ENCODE peak calls at places on chromosomes 2 and 18, in nine cellular contexts. K is activated CD8-positive, alpha-beta T cell treated with anti-CD3 and anti-CD28 coated beads for 36 hours; J is MV-4-11; V is EL; G is AG08396; I is posterior vena cava; N is NCI-H1105; P is SW480; L is T-cell. H is an unnamed sample.

GRCh38 chr18:48543228-48543627 is 4.4 kb downstream of the CTIF start:
- DNase-seq in J (no peak), G (no peak), N (no peak), I (no peak), L (no peak), V (no peak), K (peak), P (peak), H (no peak)

GRCh38 chr2:230735884-230736283 is 23.2 kb downstream of the CAB39 start:
- DNase-seq in G (no peak), I (no peak), V (no peak), J (no peak), L (no peak), K (no peak), P (no peak), N (no peak), H (no peak)

GRCh38 chr2:67776276-67776675 is 286.5 kb downstream of the C1D start:
- DNase-seq in V (peak), P (no peak), L (no peak), J (no peak), K (no peak), I (no peak), N (no peak), G (no peak), H (no peak)

GRCh38 chr2:125730921-125731320 is 925.0 kb upstream of the GYPC start:
- DNase-seq in K (no peak), N (no peak), I (no peak), J (no peak), L (no peak), P (no peak), G (no peak), V (no peak), H (no peak)

GRCh38 chr18:69943021-69943420 is 4.7 kb downstream of the CD226 start:
- DNase-seq in L (no peak), P (no peak), N (no peak), K (peak), G (no peak), V (no peak), J (no peak), I (no peak), H (no peak)

GRCh38 chr2:209661286-209661685 is 110.3 kb upstream of the UNC80 start:
- DNase-seq in J (no peak), K (no peak), I (no peak), G (no peak), P (no peak), V (no peak), L (no peak), N (peak), H (peak)

GRCh38 chr2:44450806-44451205 is 89.1 kb downstream of the CAMKMT start:
- DNase-seq in N (no peak), V (peak), L (no peak), G (no peak), I (no peak), J (no peak), P (no peak), K (no peak), H (no peak)

GRCh38 chr2:229489016-229489415 is 217.9 kb upstream of the PID1 start:
- DNase-seq in V (peak), J (peak), K (no peak), P (peak), G (no peak), I (peak), L (no peak), N (no peak), H (peak)

GRCh38 chr18:26457195-26457594 is 91.2 kb downstream of the KCTD1 start:
- DNase-seq in J (no peak), G (no peak), K (no peak), I (no peak), N (no peak), V (no peak), L (no peak), P (no peak), H (no peak)

GRCh38 chr2:143429932-143430331 is 300.7 kb downstream of the ARHGAP15 start:
- DNase-seq in V (peak), J (no peak), G (no peak), K (no peak), P (no peak), I (no peak), L (no peak), N (no peak), H (no peak)

GRCh38 chr18:36179562-36180334 is 7.5 kb upstream of the MOCOS start:
- DNase-seq in G (peak), K (no peak), V (peak), P (no peak), J (peak), N (no peak), I (peak), L (no peak), H (no peak)

GRCh38 chr2:175251425-175252041 is 70.0 kb upstream of the ATP5MC3 start:
- DNase-seq in I (no peak), K (peak), P (peak), V (peak), N (peak), J (no peak), L (no peak), G (peak), H (peak)

GRCh38 chr2:238790877-238791276 is 57.0 kb upstream of the TWIST2 start:
- DNase-seq in G (peak), J (no peak), N (no peak), P (no peak), K (no peak), I (no peak), V (peak), L (no peak), H (no peak)

GRCh38 chr18:2994603-2995432 is 18.1 kb downstream of the LPIN2 start:
- DNase-seq in G (no peak), L (peak), N (no peak), K (peak), P (peak), I (no peak), J (no peak), V (no peak), H (no peak)

GRCh38 chr2:141015339-141016047 is 1115.3 kb downstream of the LRP1B start:
- DNase-seq in I (no peak), N (no peak), J (peak), G (peak), P (no peak), L (no peak), K (no peak), V (no peak), H (no peak)

GRCh38 chr2:62474173-62474572 is 31.8 kb downstream of the TMEM17 start:
- DNase-seq in K (no peak), N (no peak), G (no peak), I (no peak), L (no peak), P (no peak), V (no peak), J (no peak), H (no peak)

GRCh38 chr2:150526006-150526405 is 38.5 kb upstream of the RND3 start:
- DNase-seq in P (no peak), I (no peak), V (no peak), G (no peak), K (no peak), N (no peak), L (no peak), J (no peak), H (no peak)

GRCh38 chr2:47803363-47803762 is 20.4 kb downstream of the MSH6 start:
- DNase-seq in K (no peak), G (no peak), I (no peak), N (no peak), L (no peak), P (no peak), V (no peak), J (no peak), H (no peak)

GRCh38 chr2:60260646-60261296 is 292.7 kb downstream of the BCL11A start:
- DNase-seq in I (no peak), V (peak), P (peak), L (no peak), N (no peak), G (no peak), J (peak), K (no peak), H (no peak)

GRCh38 chr2:131031431-131031841 is 61.8 kb downstream of the FAM168B start:
- DNase-seq in P (no peak), I (no peak), J (no peak), L (no peak), N (no peak), G (no peak), V (no peak), K (no peak), H (no peak)

H was measured in SK-N-SH.